ENCODE peak calls at places on chromosome 2, in eight cellular contexts. C is GDM1; J is transverse colon; P is H9; X is fibroblast of mammary gland; V is activated gamma-delta T cell treated with Interleukin-2 at 50 U/mL for 16 hours; A is CD8-positive, alpha-beta T cell; Q is K562. K is an unnamed sample.

GRCh38 chr2:19361325-19361990 is 3.0 kb upstream of the OSR1 start:
- DNase-seq in C (no peak), J (peak; percentile 43), P (peak; percentile 56), X (no peak), V (no peak), A (no peak), Q (no peak), K (peak; percentile 80)

GRCh38 chr2:100520224-100520623 is 42.6 kb upstream of the PDCL3 start:
- DNase-seq in C (no peak), J (no peak), P (no peak), X (peak; percentile 9), V (no peak), A (no peak), Q (no peak), K (no peak)

GRCh38 chr2:54341656-54342055 is 85.6 kb upstream of the TSPYL6 start:
- DNase-seq in C (no peak), J (no peak), P (no peak), X (peak; percentile 19), V (no peak), A (no peak), Q (no peak), K (no peak)

GRCh38 chr2:63680455-63680854 is 91.7 kb downstream of the MDH1 start:
- DNase-seq in C (no peak), J (no peak), P (no peak), X (no peak), V (no peak), A (no peak), Q (no peak), K (no peak)

GRCh38 chr2:128439231-128440086 is 120.8 kb upstream of the HS6ST1 start:
- DNase-seq in C (no peak), J (no peak), P (peak; percentile 19), X (no peak), V (no peak), A (no peak), Q (no peak), K (peak; percentile 41)

GRCh38 chr2:221533299-221533698 is 38.8 kb downstream of the EPHA4 start:
- DNase-seq in C (no peak), J (no peak), P (no peak), X (peak; percentile 47), V (no peak), A (no peak), Q (no peak), K (no peak)

GRCh38 chr2:165238295-165238694 is 919 bp upstream of the SCN2A start:
- DNase-seq in C (no peak), J (no peak), P (no peak), X (peak; percentile 25), V (no peak), A (no peak), Q (peak; percentile 9), K (peak; percentile 47)

GRCh38 chr2:232354069-232354468 is 24.5 kb upstream of the ALPP start:
- DNase-seq in C (no peak), J (no peak), P (no peak), X (no peak), V (no peak), A (no peak), Q (no peak), K (no peak)

GRCh38 chr2:17401096-17401495 is 117.1 kb downstream of the RAD51AP2 start:
- DNase-seq in C (no peak), J (no peak), P (no peak), X (no peak), V (no peak), A (no peak), Q (no peak), K (no peak)

GRCh38 chr2:176174382-176174834 is 14.1 kb upstream of the HOXD1 start:
- DNase-seq in C (no peak), J (no peak), P (no peak), X (no peak), V (no peak), A (no peak), Q (no peak), K (peak; percentile 56)

GRCh38 chr2:215397632-215398341 is 38.1 kb downstream of the FN1 start:
- DNase-seq in C (no peak), J (no peak), P (no peak), X (no peak), V (no peak), A (no peak), Q (no peak), K (no peak)

GRCh38 chr2:40380721-40381120 is 71.2 kb downstream of the SLC8A1 start:
- DNase-seq in C (no peak), J (no peak), P (no peak), X (no peak), V (no peak), A (no peak), Q (no peak), K (no peak)

GRCh38 chr2:227095346-227095745 is 68.7 kb downstream of the COL4A4 start:
- DNase-seq in C (no peak), J (no peak), P (no peak), X (no peak), V (no peak), A (no peak), Q (no peak), K (no peak)

GRCh38 chr2:1653956-1654695 is 90.2 kb downstream of the PXDN start:
- DNase-seq in C (no peak), J (no peak), P (no peak), X (peak; percentile 84), V (no peak), A (no peak), Q (no peak), K (peak; percentile 26)

GRCh38 chr2:120893874-120894584 is 158.4 kb downstream of the GLI2 start:
- DNase-seq in C (no peak), J (no peak), P (peak; percentile 78), X (no peak), V (no peak), A (no peak), Q (no peak), K (peak; percentile 82)

GRCh38 chr2:37323176-37323575 is 1.5 kb downstream of the PRKD3 start:
- DNase-seq in C (no peak), J (no peak), P (no peak), X (peak; percentile 16), V (no peak), A (no peak), Q (no peak), K (no peak)

GRCh38 chr2:160287476-160287875 is 87.4 kb upstream of the ITGB6 start:
- DNase-seq in C (no peak), J (no peak), P (no peak), X (no peak), V (no peak), A (no peak), Q (no peak), K (no peak)

GRCh38 chr2:202479090-202479489 is 103.0 kb downstream of the BMPR2 start:
- DNase-seq in C (no peak), J (no peak), P (no peak), X (no peak), V (no peak), A (no peak), Q (no peak), K (no peak)

GRCh38 chr2:925309-925708 is 25.3 kb upstream of the SNTG2 start:
- DNase-seq in C (no peak), J (no peak), P (peak; percentile 56), X (no peak), V (no peak), A (no peak), Q (no peak), K (peak; percentile 64)

GRCh38 chr2:64770781-64771334 is 117.1 kb upstream of the SERTAD2 start:
- DNase-seq in C (no peak), J (peak; percentile 38), P (no peak), X (peak; percentile 99), V (no peak), A (no peak), Q (no peak), K (no peak)

GRCh38 chr2:159399716-159400525 is 113.4 kb upstream of the WDSUB1 start:
- DNase-seq in C (no peak), J (no peak), P (no peak), X (peak; percentile 11), V (no peak), A (no peak), Q (no peak), K (no peak)

GRCh38 chr2:67570626-67571025 is 173.5 kb downstream of the ETAA1 start:
- DNase-seq in C (no peak), J (no peak), P (no peak), X (no peak), V (no peak), A (no peak), Q (no peak), K (no peak)

GRCh38 chr2:119005565-119005964 is 63.6 kb downstream of the MARCO start:
- DNase-seq in C (no peak), J (no peak), P (no peak), X (no peak), V (no peak), A (no peak), Q (no peak), K (no peak)

GRCh38 chr2:30611572-30611971 is 164.5 kb downstream of the LCLAT1 start:
- DNase-seq in C (no peak), J (no peak), P (no peak), X (peak; percentile 24), V (no peak), A (no peak), Q (no peak), K (no peak)

GRCh38 chr2:235968616-235969324 is 199.4 kb downstream of the GBX2 start:
- DNase-seq in C (no peak), J (no peak), P (peak; percentile 19), X (no peak), V (no peak), A (no peak), Q (no peak), K (no peak)

GRCh38 chr2:212709287-212709686 is 170.7 kb upstream of the ERBB4 start:
- DNase-seq in C (no peak), J (no peak), P (no peak), X (no peak), V (no peak), A (no peak), Q (no peak), K (no peak)

GRCh38 chr2:26691140-26691539 is 1.4 kb upstream of the KCNK3 start:
- DNase-seq in C (no peak), J (no peak), P (no peak), X (no peak), V (no peak), A (no peak), Q (no peak), K (no peak)

GRCh38 chr2:38095996-38096861 is 20.3 kb upstream of the CYP1B1 start:
- DNase-seq in C (peak; percentile 48), J (no peak), P (no peak), X (peak; percentile 68), V (no peak), A (no peak), Q (no peak), K (peak; percentile 92)

GRCh38 chr2:241678784-241679540 is 7.7 kb downstream of the DTYMK start:
- DNase-seq in C (no peak), J (no peak), P (no peak), X (no peak), V (no peak), A (no peak), Q (no peak), K (no peak)

GRCh38 chr2:234427081-234428058 is 69.5 kb downstream of the ARL4C start:
- DNase-seq in C (no peak), J (no peak), P (peak; percentile 71), X (no peak), V (no peak), A (no peak), Q (no peak), K (peak; percentile 87)

GRCh38 chr2:217189747-217190146 is 329.9 kb upstream of the TNP1 start:
- DNase-seq in C (no peak), J (no peak), P (no peak), X (no peak), V (no peak), A (no peak), Q (no peak), K (no peak)

GRCh38 chr2:241815477-241816430 is 6.8 kb downstream of the NEU4 start:
- DNase-seq in C (no peak), J (no peak), P (peak; percentile 38), X (no peak), V (no peak), A (no peak), Q (no peak), K (peak; percentile 39)

GRCh38 chr2:213057977-213058376 is 93.4 kb downstream of the IKZF2 start:
- DNase-seq in C (no peak), J (no peak), P (no peak), X (no peak), V (no peak), A (no peak), Q (no peak), K (no peak)

GRCh38 chr2:222733846-222734689 is 62.6 kb downstream of the MOGAT1 start:
- DNase-seq in C (no peak), J (no peak), P (no peak), X (no peak), V (no peak), A (no peak), Q (no peak), K (no peak)

K was measured in endodermal cell.